ENCODE peak calls at places on chromosomes 12 and 14, in seven cellular contexts. One of them, this sample, is unnamed.

GRCh38 chr12:113016796-113017195 is 38.5 kb downstream of the OAS2 start:
- DNase-seq in GM23338: no peak
- DNase-seq in SK-N-SH: no peak
- DNase-seq in A549: no peak
- DNase-seq in GM12878: no peak
- DNase-seq in Panc1: no peak
- DNase-seq in HepG2: no peak
- DNase-seq in this sample: no peak

GRCh38 chr12:75820848-75821578 is 210.6 kb downstream of the PHLDA1 start:
- DNase-seq in GM23338: no peak
- DNase-seq in SK-N-SH: no peak
- DNase-seq in A549: no peak
- DNase-seq in GM12878: no peak
- DNase-seq in Panc1: no peak
- DNase-seq in HepG2: no peak
- DNase-seq in this sample: no peak

GRCh38 chr12:47717046-47717442 is 8.2 kb downstream of the ENDOU start:
- DNase-seq in GM23338: no peak
- DNase-seq in SK-N-SH: no peak
- DNase-seq in A549: no peak
- DNase-seq in GM12878: no peak
- DNase-seq in Panc1: no peak
- DNase-seq in HepG2: no peak
- DNase-seq in this sample: no peak

GRCh38 chr12:85076688-85077430 is 40.7 kb downstream of the LRRIQ1 start:
- DNase-seq in GM23338: peak
- DNase-seq in SK-N-SH: peak
- DNase-seq in A549: peak
- DNase-seq in GM12878: no peak
- DNase-seq in Panc1: peak
- DNase-seq in HepG2: peak
- DNase-seq in this sample: no peak

GRCh38 chr12:128621304-128621703 is 202.5 kb downstream of the SLC15A4 start:
- DNase-seq in GM23338: no peak
- DNase-seq in SK-N-SH: no peak
- DNase-seq in A549: no peak
- DNase-seq in GM12878: no peak
- DNase-seq in Panc1: no peak
- DNase-seq in HepG2: no peak
- DNase-seq in this sample: no peak

GRCh38 chr14:58078068-58078467 is 73.9 kb downstream of the ARMH4 start:
- DNase-seq in GM23338: peak
- DNase-seq in SK-N-SH: no peak
- DNase-seq in A549: no peak
- DNase-seq in GM12878: no peak
- DNase-seq in Panc1: no peak
- DNase-seq in HepG2: no peak
- DNase-seq in this sample: no peak

GRCh38 chr14:81275305-81275950 is 54.7 kb upstream of the GTF2A1 start:
- DNase-seq in GM23338: no peak
- DNase-seq in SK-N-SH: no peak
- DNase-seq in A549: no peak
- DNase-seq in GM12878: no peak
- DNase-seq in Panc1: no peak
- DNase-seq in HepG2: no peak
- DNase-seq in this sample: no peak

GRCh38 chr14:93915070-93915705 is 12.0 kb upstream of the FAM181A start:
- DNase-seq in GM23338: no peak
- DNase-seq in SK-N-SH: no peak
- DNase-seq in A549: no peak
- DNase-seq in GM12878: no peak
- DNase-seq in Panc1: no peak
- DNase-seq in HepG2: no peak
- DNase-seq in this sample: no peak

GRCh38 chr14:49686425-49686824 is 1.6 kb downstream of the POLE2 start:
- DNase-seq in GM23338: no peak
- DNase-seq in SK-N-SH: no peak
- DNase-seq in A549: no peak
- DNase-seq in GM12878: no peak
- DNase-seq in Panc1: no peak
- DNase-seq in HepG2: no peak
- DNase-seq in this sample: no peak

GRCh38 chr12:104569348-104570173 is 112.8 kb downstream of the CHST11 start:
- DNase-seq in GM23338: no peak
- DNase-seq in SK-N-SH: no peak
- DNase-seq in A549: no peak
- DNase-seq in GM12878: peak
- DNase-seq in Panc1: no peak
- DNase-seq in HepG2: no peak
- DNase-seq in this sample: peak

GRCh38 chr12:7486512-7486911 is 17.1 kb downstream of the CD163 start:
- DNase-seq in GM23338: no peak
- DNase-seq in SK-N-SH: no peak
- DNase-seq in A549: no peak
- DNase-seq in GM12878: no peak
- DNase-seq in Panc1: no peak
- DNase-seq in HepG2: no peak
- DNase-seq in this sample: no peak

GRCh38 chr14:103519837-103520212 is 2.8 kb downstream of the CKB start:
- DNase-seq in GM23338: no peak
- DNase-seq in SK-N-SH: peak
- DNase-seq in A549: no peak
- DNase-seq in GM12878: no peak
- DNase-seq in Panc1: no peak
- DNase-seq in HepG2: no peak
- DNase-seq in this sample: no peak

GRCh38 chr12:96907681-96908163 is 665 bp downstream of the NEDD1 start:
- DNase-seq in GM23338: peak
- DNase-seq in SK-N-SH: peak
- DNase-seq in A549: peak
- DNase-seq in GM12878: no peak
- DNase-seq in Panc1: no peak
- DNase-seq in HepG2: peak
- DNase-seq in this sample: no peak

GRCh38 chr12:100995201-100995600 is 200.6 kb downstream of the ANO4 start:
- DNase-seq in GM23338: peak
- DNase-seq in SK-N-SH: no peak
- DNase-seq in A549: no peak
- DNase-seq in GM12878: no peak
- DNase-seq in Panc1: no peak
- DNase-seq in HepG2: no peak
- DNase-seq in this sample: no peak

GRCh38 chr12:108315486-108316105 is 23.5 kb downstream of the CMKLR1 start:
- DNase-seq in GM23338: no peak
- DNase-seq in SK-N-SH: no peak
- DNase-seq in A549: no peak
- DNase-seq in GM12878: no peak
- DNase-seq in Panc1: no peak
- DNase-seq in HepG2: no peak
- DNase-seq in this sample: no peak

GRCh38 chr12:89234324-89235114 is 117.8 kb downstream of the DUSP6 start:
- DNase-seq in GM23338: no peak
- DNase-seq in SK-N-SH: no peak
- DNase-seq in A549: no peak
- DNase-seq in GM12878: no peak
- DNase-seq in Panc1: no peak
- DNase-seq in HepG2: no peak
- DNase-seq in this sample: no peak

GRCh38 chr12:41967668-41968649 is 176.7 kb downstream of the GXYLT1 start:
- DNase-seq in GM23338: peak
- DNase-seq in SK-N-SH: peak
- DNase-seq in A549: no peak
- DNase-seq in GM12878: no peak
- DNase-seq in Panc1: no peak
- DNase-seq in HepG2: no peak
- DNase-seq in this sample: no peak

GRCh38 chr12:98002887-98003493 is 512.4 kb upstream of the TMPO start:
- DNase-seq in GM23338: peak
- DNase-seq in SK-N-SH: peak
- DNase-seq in A549: peak
- DNase-seq in GM12878: no peak
- DNase-seq in Panc1: no peak
- DNase-seq in HepG2: peak
- DNase-seq in this sample: no peak

GRCh38 chr14:32134448-32135070 is 57.5 kb downstream of the ARHGAP5 start:
- DNase-seq in GM23338: no peak
- DNase-seq in SK-N-SH: no peak
- DNase-seq in A549: peak
- DNase-seq in GM12878: no peak
- DNase-seq in Panc1: no peak
- DNase-seq in HepG2: no peak
- DNase-seq in this sample: no peak

GRCh38 chr12:25752910-25753309 is 199.8 kb upstream of the LMNTD1 start:
- DNase-seq in GM23338: no peak
- DNase-seq in SK-N-SH: no peak
- DNase-seq in A549: no peak
- DNase-seq in GM12878: no peak
- DNase-seq in Panc1: no peak
- DNase-seq in HepG2: no peak
- DNase-seq in this sample: no peak

DNA sequence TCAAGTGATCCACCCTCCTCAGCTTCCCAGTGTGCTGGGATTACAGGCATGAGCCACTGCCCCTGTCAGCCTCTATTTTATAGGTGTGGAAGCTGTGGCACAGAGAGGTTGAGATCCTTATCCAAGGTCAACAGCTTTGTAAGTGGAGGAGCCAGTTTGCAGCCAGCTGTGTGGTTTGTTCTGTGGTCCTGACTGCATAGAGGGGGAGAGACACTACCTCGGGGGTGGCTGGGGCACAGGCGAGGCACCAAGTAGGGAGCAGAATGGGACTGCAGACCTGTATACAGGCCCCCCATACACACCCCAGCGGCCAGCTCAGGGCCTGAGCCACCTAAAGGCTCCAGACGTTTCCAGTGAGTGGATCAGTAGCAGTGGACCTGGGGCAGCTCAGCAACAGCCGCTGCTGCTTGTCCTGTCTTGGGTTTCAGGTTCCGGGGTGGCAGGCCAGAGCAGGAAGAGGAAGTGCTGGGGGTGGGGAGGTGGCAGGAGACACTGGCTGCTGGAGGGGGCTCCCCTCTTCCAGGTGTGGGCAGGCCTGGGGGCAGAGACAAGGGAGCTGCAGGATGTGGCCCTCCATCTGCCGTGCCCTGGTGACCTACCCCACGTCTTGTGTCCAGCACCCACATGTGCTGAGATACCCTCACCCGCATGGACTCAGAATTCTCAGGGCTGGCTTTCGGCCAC is 11.0 kb downstream of the ORAI1 start:
- DNase-seq in GM23338: no peak
- DNase-seq in SK-N-SH: no peak
- DNase-seq in A549: no peak
- DNase-seq in GM12878: no peak
- DNase-seq in Panc1: no peak
- DNase-seq in HepG2: no peak
- DNase-seq in this sample: peak
- TF ChIP-seq REST in GM23338: no peak
- TF ChIP-seq REST in SK-N-SH: no peak
- TF ChIP-seq REST in A549: no peak
- TF ChIP-seq REST in GM12878: no peak
- TF ChIP-seq REST in Panc1: no peak
- TF ChIP-seq REST in HepG2: no peak
- TF ChIP-seq REST in this sample: no peak

GRCh38 chr12:93621986-93622385 is 49.5 kb downstream of the SOCS2 start:
- DNase-seq in GM23338: no peak
- DNase-seq in SK-N-SH: no peak
- DNase-seq in A549: no peak
- DNase-seq in GM12878: no peak
- DNase-seq in Panc1: no peak
- DNase-seq in HepG2: no peak
- DNase-seq in this sample: no peak
- TF ChIP-seq REST in GM23338: no peak
- TF ChIP-seq REST in SK-N-SH: no peak
- TF ChIP-seq REST in A549: no peak
- TF ChIP-seq REST in GM12878: no peak
- TF ChIP-seq REST in Panc1: no peak
- TF ChIP-seq REST in HepG2: no peak
- TF ChIP-seq REST in this sample: no peak

GRCh38 chr14:77582511-77582910 is 33.9 kb downstream of the SPTLC2 start:
- DNase-seq in GM23338: no peak
- DNase-seq in SK-N-SH: no peak
- DNase-seq in A549: no peak
- DNase-seq in GM12878: no peak
- DNase-seq in Panc1: no peak
- DNase-seq in HepG2: no peak
- DNase-seq in this sample: no peak
- TF ChIP-seq REST in GM23338: no peak
- TF ChIP-seq REST in SK-N-SH: no peak
- TF ChIP-seq REST in A549: no peak
- TF ChIP-seq REST in GM12878: no peak
- TF ChIP-seq REST in Panc1: no peak
- TF ChIP-seq REST in HepG2: no peak
- TF ChIP-seq REST in this sample: no peak

GRCh38 chr12:2411011-2411410 is 358.2 kb downstream of the CACNA1C start:
- DNase-seq in GM23338: no peak
- DNase-seq in SK-N-SH: no peak
- DNase-seq in A549: no peak
- DNase-seq in GM12878: no peak
- DNase-seq in Panc1: no peak
- DNase-seq in HepG2: no peak
- DNase-seq in this sample: no peak

GRCh38 chr12:2412305-2412643 is 359.5 kb downstream of the CACNA1C start:
- DNase-seq in GM23338: no peak
- DNase-seq in SK-N-SH: peak
- DNase-seq in A549: no peak
- DNase-seq in GM12878: no peak
- DNase-seq in Panc1: no peak
- DNase-seq in HepG2: no peak
- DNase-seq in this sample: no peak

GRCh38 chr12:2410490-2410889 is 357.7 kb downstream of the CACNA1C start:
- DNase-seq in GM23338: no peak
- DNase-seq in SK-N-SH: no peak
- DNase-seq in A549: no peak
- DNase-seq in GM12878: no peak
- DNase-seq in Panc1: no peak
- DNase-seq in HepG2: no peak
- DNase-seq in this sample: no peak

GRCh38 chr12:2409656-2410265 is 357.0 kb downstream of the CACNA1C start:
- DNase-seq in GM23338: no peak
- DNase-seq in SK-N-SH: no peak
- DNase-seq in A549: no peak
- DNase-seq in GM12878: no peak
- DNase-seq in Panc1: no peak
- DNase-seq in HepG2: no peak
- DNase-seq in this sample: no peak

DNA sequence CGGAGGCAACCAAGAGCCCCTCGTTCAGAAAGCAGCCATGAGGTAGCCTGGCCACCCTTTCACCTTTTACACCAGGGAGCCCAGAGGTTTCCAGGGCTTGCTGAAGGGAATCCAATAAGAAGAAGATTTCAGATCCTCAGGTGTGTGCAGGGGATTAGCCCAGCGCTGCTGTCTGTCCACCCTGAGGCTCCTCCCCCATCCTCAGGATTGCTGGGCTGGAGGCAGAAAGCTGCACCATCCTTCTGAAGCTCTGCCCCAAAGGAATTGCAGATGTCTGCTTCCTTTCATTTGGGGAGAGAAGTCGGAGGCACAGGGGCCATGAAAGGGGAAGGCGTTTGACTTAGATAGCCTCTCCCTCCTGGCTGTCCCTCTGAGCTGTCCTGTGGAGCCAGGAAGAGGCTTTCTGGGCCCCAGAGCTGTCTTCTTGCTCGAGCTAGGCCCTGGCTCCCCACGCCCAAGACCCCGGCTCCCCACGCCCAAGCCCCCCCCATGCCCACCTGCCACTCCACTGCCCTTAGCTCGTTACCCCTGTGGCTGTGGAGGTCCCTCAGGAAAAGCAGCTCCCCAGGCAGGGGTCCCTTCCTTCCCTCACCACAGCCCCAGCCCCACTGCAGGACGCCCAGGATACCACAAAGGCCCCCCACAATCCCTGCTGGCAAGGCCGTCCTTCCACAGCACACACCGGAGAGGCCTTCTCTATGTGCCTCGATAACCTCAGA is 359.0 kb downstream of the CACNA1C start:
- DNase-seq in GM23338: peak
- DNase-seq in SK-N-SH: peak
- DNase-seq in A549: no peak
- DNase-seq in GM12878: no peak
- DNase-seq in Panc1: no peak
- DNase-seq in HepG2: no peak
- DNase-seq in this sample: no peak
- TF ChIP-seq REST in GM23338: no peak
- TF ChIP-seq REST in SK-N-SH: no peak
- TF ChIP-seq REST in A549: no peak
- TF ChIP-seq REST in GM12878: no peak
- TF ChIP-seq REST in Panc1: no peak
- TF ChIP-seq REST in HepG2: no peak
- TF ChIP-seq REST in this sample: no peak